ENCODE peak calls at places on chromosomes 7 and 10, in ten cellular contexts. E is mesenchymal stem cell, D is mesendoderm, W is SK-N-SH, G is endothelial cell of umbilical vein, M is GM12878, P is HepG2, K is IMR-90, A is mammary epithelial cell, N is fibroblast of lung. J is an unnamed sample.
A peak's percentile ranks its signal among the peaks of the same experiment; 100 is the strongest.

GRCh38 chr7:31443457-31443856 is 70.4 kb upstream of the ITPRID1 start:
- DNase-seq in M (peak; percentile 21), W (peak; percentile 45), P (peak; percentile 26), D (peak; percentile 91), A (peak; percentile 46), G (peak; percentile 48), K (peak; percentile 45), N (peak; percentile 55), E (peak; percentile 44), J (no peak)

GRCh38 chr10:94327649-94328048 is 35.1 kb downstream of the NOC3L start:
- DNase-seq in K (no peak), E (no peak), W (no peak), N (no peak), M (no peak), P (no peak), D (no peak), G (no peak), A (no peak), J (no peak)

GRCh38 chr7:6551016-6551511 is at the start of gene GRID2IP:
- DNase-seq in G (no peak), N (no peak), D (no peak), W (no peak), M (no peak), A (no peak), K (no peak), E (no peak), P (no peak), J (no peak)

GRCh38 chr10:7948601-7949000 is 105.9 kb upstream of the GATA3 start:
- DNase-seq in D (no peak), A (no peak), G (peak; percentile 72), P (no peak), K (peak; percentile 79), N (peak; percentile 56), E (peak; percentile 16), M (no peak), W (no peak), J (no peak)

GRCh38 chr10:75401569-75402485 is at the start of gene ZNF503:
- DNase-seq in N (peak; percentile 98), M (peak; percentile 27), E (peak; percentile 98), G (peak; percentile 97), A (peak; percentile 97), K (peak; percentile 97), D (peak; percentile 98), P (peak; percentile 98), W (peak; percentile 95), J (peak; percentile 95)

GRCh38 chr7:53350241-53350640 is 314.8 kb downstream of the POM121L12 start:
- DNase-seq in E (peak; percentile 11), P (no peak), K (no peak), D (peak; percentile 76), W (peak; percentile 38), G (peak; percentile 29), A (no peak), N (no peak), M (no peak), J (peak; percentile 19)

GRCh38 chr10:125162181-125162906 is 2.0 kb upstream of the CTBP2 start:
- DNase-seq in W (peak; percentile 58), K (no peak), N (no peak), G (no peak), D (peak; percentile 70), M (no peak), E (no peak), P (no peak), A (no peak), J (peak; percentile 58)

GRCh38 chr7:158443688-158444483 is 143.7 kb downstream of the PTPRN2 start:
- DNase-seq in E (no peak), G (no peak), A (no peak), K (no peak), N (no peak), P (no peak), W (no peak), D (no peak), M (no peak), J (no peak)

GRCh38 chr7:34373940-34374339 is 284.1 kb upstream of the NPSR1 start:
- DNase-seq in P (no peak), M (no peak), A (no peak), E (no peak), D (no peak), W (no peak), K (no peak), G (no peak), N (no peak), J (no peak)

GRCh38 chr7:106659963-106660861 is 746 bp downstream of the CCDC71L start:
- DNase-seq in M (peak; percentile 51), G (peak; percentile 87), A (peak; percentile 74), P (no peak), W (peak; percentile 94), D (peak; percentile 93), K (peak; percentile 74), N (peak; percentile 76), E (peak; percentile 75), J (peak; percentile 81)

DNA sequence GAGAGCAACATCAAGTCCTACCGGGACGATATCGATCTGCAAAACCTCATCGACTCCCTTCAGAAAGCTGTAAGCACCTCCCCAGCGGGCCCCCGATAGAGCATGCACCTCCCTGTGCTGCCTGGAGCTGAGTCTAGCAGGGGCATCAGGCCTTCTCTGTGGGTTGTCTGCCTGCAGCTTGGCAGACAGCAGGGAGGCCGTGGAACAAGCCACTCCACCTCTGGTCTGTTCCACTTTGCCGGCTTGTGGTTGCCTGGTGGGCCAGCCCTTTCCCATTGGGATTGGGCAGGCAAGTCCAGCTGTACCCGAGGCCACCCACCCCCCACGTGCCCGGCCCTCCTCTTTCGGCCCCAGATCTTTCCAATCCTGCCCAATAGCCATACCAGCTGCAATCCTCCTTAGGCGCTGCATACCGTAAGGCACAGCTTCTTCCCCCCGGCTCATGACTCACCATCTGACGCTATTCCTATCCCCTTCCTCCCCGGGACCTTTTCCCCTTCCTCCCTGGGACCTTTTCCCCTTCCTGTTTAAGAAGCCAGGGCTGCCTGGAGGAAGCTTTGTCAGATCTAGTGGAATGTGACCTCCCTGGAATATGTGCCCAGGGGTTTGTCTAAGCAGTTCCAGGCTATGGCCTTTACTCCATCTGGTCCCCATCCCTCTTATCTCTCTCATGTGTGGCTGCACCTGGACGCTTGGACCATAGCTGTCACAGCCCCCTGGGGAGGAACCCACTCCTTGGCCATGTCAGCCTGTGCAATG is 28.1 kb upstream of the SH2D4B start:
- DNase-seq in M (no peak), E (peak; percentile 91), D (peak; percentile 91), P (no peak), W (no peak), N (peak; percentile 86), G (peak; percentile 98), K (peak; percentile 81), A (no peak), J (no peak)
- H3K36me3 ChIP-seq in M (peaks cover 27% of the 10 kb centered on the region), E (peaks cover 55% of the 10 kb centered on the region), D (peaks cover 3% of the 10 kb centered on the region), P (peaks cover 68% of the 10 kb centered on the region), W (peaks cover 34% of the 10 kb centered on the region), N (peaks cover 11% of the 10 kb centered on the region), G (peaks cover 30% of the 10 kb centered on the region), K (peaks cover 31% of the 10 kb centered on the region), A (peaks cover 26% of the 10 kb centered on the region), J (peaks cover 34% of the 10 kb centered on the region)

DNA sequence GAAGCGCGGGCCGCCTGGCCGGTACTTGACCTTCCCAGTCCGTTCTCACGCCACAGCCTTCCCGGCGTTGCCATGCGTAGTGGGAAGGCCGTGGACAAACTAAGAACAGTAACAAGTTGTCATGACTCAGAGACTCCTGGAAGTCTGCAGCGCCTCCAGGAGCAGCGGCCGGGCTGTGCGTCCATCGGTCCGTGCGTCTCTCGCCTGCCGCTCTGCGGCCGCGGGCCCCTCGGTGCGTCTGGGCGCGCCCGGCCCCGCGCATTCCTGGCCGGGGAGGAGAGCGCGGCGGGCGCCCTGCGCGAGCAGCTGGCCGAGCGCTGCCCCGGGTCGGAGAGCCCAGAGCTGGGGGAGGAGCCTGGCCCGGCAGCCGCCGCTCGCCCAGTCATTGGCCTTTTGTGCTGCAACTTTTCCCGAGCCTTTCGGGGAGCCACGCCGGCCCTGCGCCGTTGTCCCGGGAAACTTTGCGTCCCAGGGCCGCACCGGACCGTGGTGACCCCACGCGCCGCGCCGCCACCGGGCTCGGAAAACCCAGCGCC is 123.7 kb downstream of the TACC2 start:
- DNase-seq in P (peak; percentile 77), N (peak; percentile 96), M (no peak), W (peak; percentile 93), K (peak; percentile 96), D (peak; percentile 93), G (peak; percentile 97), A (peak; percentile 92), E (peak; percentile 99), J (peak; percentile 80)
- H3K9ac ChIP-seq in P (peak overlapping the region; percentile 94), N (peak overlapping the region; percentile 90), M (no peak overlapping the region), W (peak overlapping the region; percentile 99), K (peak overlapping the region; percentile 47), D (peak overlapping the region; percentile 83), G (peak overlapping the region; percentile 97), A (peak overlapping the region; percentile 93), E (peak overlapping the region; percentile 95), J (peak overlapping the region; percentile 91)

DNA sequence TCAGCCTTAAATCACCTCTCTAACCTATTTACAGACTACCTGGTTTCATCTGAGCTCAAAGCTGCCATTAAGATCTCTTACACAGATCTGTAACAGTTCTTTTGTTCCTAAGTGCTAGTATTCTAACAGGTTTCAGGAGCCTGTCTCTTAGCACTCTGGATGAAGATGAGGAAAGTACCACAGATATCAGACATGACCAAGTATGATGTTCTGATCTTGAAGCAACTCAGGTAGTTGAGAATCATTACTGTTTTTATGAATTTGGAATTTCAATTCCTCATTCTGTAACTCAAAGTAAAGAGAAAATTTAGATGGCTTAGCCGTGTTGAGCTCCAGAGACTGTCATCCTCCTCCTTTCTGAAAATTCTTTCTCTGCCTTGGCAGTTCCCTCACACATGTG is 30.8 kb downstream of the CCDC186 start:
- DNase-seq in N (no peak), D (no peak), K (no peak), A (no peak), M (no peak), P (no peak), W (no peak), E (no peak), G (no peak), J (no peak)
- H3K36me3 ChIP-seq in N (peaks cover 2% of the 10 kb centered on the region), D (no peaks in the 10 kb centered on the region), K (peaks cover 6% of the 10 kb centered on the region), A (peaks cover 6% of the 10 kb centered on the region), M (peaks cover 5% of the 10 kb centered on the region), P (peaks cover 25% of the 10 kb centered on the region), W (peaks cover 16% of the 10 kb centered on the region), E (peaks cover 15% of the 10 kb centered on the region), G (peaks cover 4% of the 10 kb centered on the region), J (peaks cover 4% of the 10 kb centered on the region)

GRCh38 chr7:75072978-75073282 is 672 bp downstream of the RCC1L start:
- DNase-seq in W (no peak), K (no peak), N (peak; percentile 48), D (no peak), P (peak; percentile 10), G (peak; percentile 61), E (peak; percentile 60), M (no peak), A (no peak), J (no peak)
- H3K9ac ChIP-seq in W (peak overlapping the region; percentile 97), K (peak overlapping the region; percentile 95), N (peak overlapping the region; percentile 95), D (peak overlapping the region; percentile 90), P (peak overlapping the region; percentile 96), G (peak overlapping the region; percentile 78), E (peak overlapping the region; percentile 97), M (peak overlapping the region; percentile 98), A (peak overlapping the region; percentile 82), J (peak overlapping the region; percentile 64)

J was measured in colonic mucosa.